ENCODE peak calls at places on chromosomes 3 and 15, in seven cellular contexts. Y is neural progenitor cell, N is fibroblast of lung, A is PC-3, V is lower lobe of right lung, S is BE2C, H is AG09309. E is an unnamed sample.

GRCh38 chr3:36817806-36818205 is 53.5 kb upstream of the DCLK3 start:
- DNase-seq in S (no peak), V (no peak), Y (no peak), H (no peak), A (no peak), N (no peak), E (no peak)

GRCh38 chr15:50707878-50708427 is 21.4 kb upstream of the TRPM7 start:
- DNase-seq in Y (no peak), A (no peak), N (no peak), V (no peak), H (no peak), S (no peak), E (no peak)

GRCh38 chr15:32867313-32867626 is 149.5 kb downstream of the GREM1 start:
- DNase-seq in A (peak), H (peak), S (no peak), Y (no peak), V (peak), N (peak), E (peak)

GRCh38 chr3:53102601-53103147 is 27.6 kb downstream of the RFT1 start:
- DNase-seq in V (no peak), Y (peak), A (no peak), S (no peak), N (no peak), H (no peak), E (no peak)

GRCh38 chr3:40173291-40173710 is 136.2 kb upstream of the EIF1B start:
- DNase-seq in S (no peak), H (no peak), Y (no peak), N (no peak), V (no peak), A (no peak), E (no peak)

GRCh38 chr3:30286007-30286669 is 320.3 kb upstream of the TGFBR2 start:
- DNase-seq in N (peak), Y (peak), A (peak), V (peak), S (peak), H (peak), E (peak)

GRCh38 chr3:195270350-195271115 is 426 bp downstream of the XXYLT1 start:
- DNase-seq in Y (peak), V (no peak), H (no peak), A (peak), N (peak), S (peak), E (peak)

GRCh38 chr15:74396445-74397238 is 29.2 kb upstream of the CYP11A1 start:
- DNase-seq in V (no peak), Y (no peak), H (no peak), S (no peak), N (peak), A (peak), E (peak)

GRCh38 chr3:25854635-25855034 is 64.7 kb downstream of the OXSM start:
- DNase-seq in S (no peak), Y (no peak), V (no peak), A (peak), N (peak), H (peak), E (peak)

GRCh38 chr15:79981861-79982455 is 11.0 kb upstream of the BCL2A1 start:
- DNase-seq in V (no peak), Y (no peak), S (no peak), A (no peak), H (no peak), N (no peak), E (no peak)

GRCh38 chr3:27560484-27561056 is 76.4 kb upstream of the SLC4A7 start:
- DNase-seq in Y (peak), N (no peak), A (no peak), H (no peak), V (no peak), S (no peak), E (no peak)

GRCh38 chr3:171283248-171284222 is 176.7 kb downstream of the TNIK start:
- DNase-seq in H (no peak), A (no peak), N (no peak), Y (no peak), S (no peak), V (no peak), E (no peak)

GRCh38 chr3:24595801-24596200 is 101.2 kb upstream of the THRB start:
- DNase-seq in S (no peak), N (peak), H (peak), Y (no peak), V (no peak), A (peak), E (no peak)

GRCh38 chr3:127100459-127101410 is 92.2 kb upstream of the PRR23E start:
- DNase-seq in A (no peak), Y (no peak), N (no peak), H (no peak), V (no peak), S (no peak), E (no peak)

GRCh38 chr15:60408438-60409105 is 10.8 kb upstream of the ANXA2 start:
- DNase-seq in S (no peak), N (peak), A (peak), V (no peak), H (no peak), Y (no peak), E (peak)

GRCh38 chr3:119206611-119207511 is 33.5 kb downstream of the UPK1B start:
- DNase-seq in S (no peak), N (no peak), H (no peak), Y (peak), A (peak), V (no peak), E (no peak)

GRCh38 chr3:78972617-78973301 is 795.0 kb downstream of the ROBO1 start:
- DNase-seq in S (no peak), Y (no peak), V (no peak), A (peak), H (no peak), N (no peak), E (no peak)

GRCh38 chr15:57671636-57672035 is 34.9 kb upstream of the POLR2M start:
- DNase-seq in N (no peak), Y (no peak), H (no peak), V (no peak), A (no peak), S (no peak), E (no peak)

GRCh38 chr3:156705761-156706631 is 31.6 kb downstream of the TIPARP start:
- DNase-seq in H (no peak), A (peak), S (no peak), N (no peak), V (no peak), Y (no peak), E (no peak)

GRCh38 chr15:44811347-44811746 is 75.0 kb downstream of the TRIM69 start:
- DNase-seq in Y (no peak), S (no peak), A (no peak), V (no peak), N (no peak), H (no peak), E (no peak)

GRCh38 chr15:48695088-48695834 is 49.8 kb upstream of the FBN1 start:
- DNase-seq in V (no peak), N (peak), H (peak), S (no peak), Y (no peak), A (peak), E (peak)

GRCh38 chr15:67066041-67067021 is 929 bp downstream of the SMAD3 start:
- DNase-seq in A (no peak), N (no peak), S (peak), Y (peak), V (no peak), H (no peak), E (no peak)

GRCh38 chr15:27514526-27514925 is 543.5 kb downstream of the GABRG3 start:
- DNase-seq in Y (no peak), H (no peak), N (no peak), A (peak), V (no peak), S (no peak), E (no peak)

GRCh38 chr15:74604983-74605809 is 10.4 kb upstream of the CLK3 start:
- DNase-seq in H (no peak), A (no peak), S (no peak), Y (no peak), N (no peak), V (no peak), E (no peak)

GRCh38 chr15:99618941-99619411 is 53.2 kb downstream of the MEF2A start:
- DNase-seq in A (peak), N (peak), Y (peak), S (no peak), V (no peak), H (no peak), E (peak)

GRCh38 chr15:40937762-40938529 is 8.8 kb downstream of the DLL4 start:
- DNase-seq in H (no peak), Y (no peak), A (peak), V (no peak), N (no peak), S (no peak), E (peak)

GRCh38 chr3:53163459-53164387 is 2.7 kb downstream of the PRKCD start:
- DNase-seq in A (no peak), Y (no peak), S (no peak), V (no peak), N (no peak), H (no peak), E (no peak)

GRCh38 chr15:92273732-92274131 is 119.9 kb upstream of the ST8SIA2 start:
- DNase-seq in S (peak), V (no peak), A (no peak), H (no peak), N (no peak), Y (no peak), E (no peak)

GRCh38 chr3:4983739-4984510 is 4.7 kb downstream of the BHLHE40 start:
- DNase-seq in N (peak), V (no peak), H (peak), S (no peak), Y (peak), A (peak), E (no peak)

GRCh38 chr3:183897606-183898384 is 13.1 kb upstream of the PARL start:
- DNase-seq in S (no peak), N (no peak), A (no peak), Y (no peak), V (no peak), H (no peak), E (no peak)

DNA sequence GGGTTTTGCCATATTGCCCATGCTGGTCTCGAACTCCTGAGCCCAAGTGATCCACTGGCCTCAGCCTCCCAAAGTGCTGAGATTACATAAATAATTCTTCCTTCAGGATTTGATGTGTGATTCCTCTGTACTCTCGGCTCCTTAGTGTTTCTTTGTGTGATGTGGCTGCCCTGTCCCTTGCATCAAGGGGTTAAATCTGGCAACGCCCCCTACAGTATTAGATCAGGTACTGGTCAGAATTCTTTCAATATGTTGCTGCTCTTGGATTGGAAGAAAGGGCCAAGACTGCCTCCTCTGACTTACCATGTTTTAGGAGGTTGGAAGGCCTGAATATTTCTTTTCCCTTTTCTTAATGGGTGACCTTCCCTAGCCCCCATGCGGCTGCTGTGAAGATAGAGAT is 390.6 kb upstream of the WNT5A start:
- DNase-seq in N (no peak), H (no peak), S (no peak), Y (peak), A (no peak), V (no peak), E (no peak)
- TF ChIP-seq CTCF in N (no peak), H (no peak), S (peak), Y (peak), A (no peak), V (no peak), E (peak)

DNA sequence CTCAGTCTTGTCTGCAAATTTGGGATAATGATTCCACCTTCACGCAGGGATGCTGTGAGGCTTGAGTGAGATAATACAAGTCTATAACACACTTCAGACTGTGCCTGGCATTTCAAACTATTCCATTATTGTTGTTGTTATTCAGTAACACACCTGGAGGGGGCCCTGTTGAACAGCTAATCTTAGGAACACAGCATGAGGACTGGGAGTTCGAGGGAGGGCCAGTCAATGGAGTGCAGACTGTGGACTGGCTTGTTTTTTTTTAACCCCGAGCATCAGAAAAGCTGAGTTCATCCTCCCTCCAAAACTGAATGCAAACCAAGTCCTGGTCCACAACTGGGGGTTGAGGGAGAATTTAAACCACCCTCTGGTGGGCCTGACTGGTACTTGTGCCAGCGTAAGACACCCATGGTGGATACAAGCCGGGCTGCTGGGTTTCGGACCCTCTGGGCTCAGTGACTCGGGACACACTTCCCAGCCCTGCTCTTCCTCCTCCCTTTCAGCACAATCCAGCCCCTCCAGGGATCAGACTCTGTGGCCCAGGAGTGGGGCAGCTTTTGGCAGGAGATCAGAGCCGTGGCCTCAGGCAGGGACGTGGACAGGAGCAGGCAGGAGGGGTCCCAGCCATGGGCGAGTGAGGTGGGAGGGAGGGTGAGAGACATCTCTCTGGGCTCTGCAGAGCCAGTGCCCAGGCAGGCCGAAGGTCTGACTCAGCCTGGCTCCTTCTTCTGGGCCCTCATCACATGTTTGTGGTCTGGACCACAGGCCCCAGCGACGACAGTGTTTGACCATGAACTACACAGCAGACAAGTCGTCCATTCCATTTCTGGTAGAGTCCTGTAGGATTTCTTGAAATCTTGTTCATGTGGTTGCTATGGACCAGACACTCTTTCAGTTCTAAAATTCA is 36.3 kb upstream of the MEX3B start:
- DNase-seq in A (peak), Y (peak), S (peak), V (no peak), H (peak), N (peak), E (peak)
- TF ChIP-seq CTCF in A (peak), Y (peak), S (peak), V (no peak), H (peak), N (peak), E (peak)

GRCh38 chr15:84814826-84815375 is 2.3 kb upstream of the ALPK3 start:
- DNase-seq in Y (no peak), A (no peak), S (no peak), N (no peak), H (no peak), V (no peak), E (no peak)

GRCh38 chr15:84817461-84818081 is 415 bp downstream of the ALPK3 start:
- DNase-seq in S (no peak), Y (peak), H (no peak), N (no peak), V (no peak), A (no peak), E (no peak)

GRCh38 chr15:84819291-84819768 is 2.2 kb downstream of the ALPK3 start:
- DNase-seq in S (peak), A (no peak), H (no peak), V (no peak), Y (peak), N (no peak), E (no peak)

GRCh38 chr15:84818221-84819131 is 1.3 kb downstream of the ALPK3 start:
- DNase-seq in V (no peak), N (peak), S (no peak), A (peak), Y (peak), H (no peak), E (no peak)

GRCh38 chr15:84816694-84817460 is at the start of gene ALPK3:
- DNase-seq in A (no peak), S (no peak), Y (peak), N (no peak), H (no peak), V (peak), E (no peak)
- TF ChIP-seq CTCF in A (no peak), S (no peak), Y (no peak), N (no peak), H (no peak), V (peak), E (no peak)

DNA sequence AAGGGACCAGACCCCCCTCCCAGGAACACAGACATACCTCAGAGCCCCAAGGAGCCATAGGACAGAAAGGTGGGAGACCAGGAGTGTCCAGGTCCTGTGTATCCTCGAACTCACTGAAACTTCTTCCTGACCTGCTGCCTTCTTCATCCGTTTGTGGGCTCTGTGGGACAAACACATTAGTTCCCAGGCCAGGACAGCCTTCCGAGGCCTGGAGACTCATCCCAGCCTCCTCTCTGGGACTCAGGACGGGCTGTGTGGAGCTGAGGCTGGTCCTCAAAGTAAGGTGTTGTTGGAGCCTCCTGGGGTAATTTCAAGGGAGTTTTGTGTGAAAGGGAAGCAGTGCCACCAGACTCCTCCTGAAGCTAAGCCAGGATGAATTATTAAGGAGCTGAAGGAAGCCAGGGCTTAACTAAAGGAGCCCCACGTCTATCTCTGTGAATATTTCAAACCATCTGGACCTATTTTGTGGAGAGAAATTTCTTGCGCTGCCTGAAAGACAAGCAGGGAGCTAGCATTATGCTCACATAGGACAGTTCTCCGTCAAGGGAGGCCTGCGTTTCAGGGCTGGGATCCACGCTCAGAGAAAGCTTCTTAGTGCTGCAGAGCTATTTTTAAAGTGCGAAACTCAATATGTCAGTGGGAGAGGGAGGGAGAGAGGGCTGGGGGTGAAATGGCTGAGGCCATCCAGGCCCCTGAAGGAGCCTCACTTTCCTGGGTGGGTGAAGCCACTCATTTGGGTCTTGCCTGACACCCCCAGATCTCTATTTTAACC is 29.8 kb upstream of the PLA2G4E start:
- DNase-seq in Y (no peak), V (no peak), A (no peak), S (no peak), H (no peak), N (no peak), E (no peak)
- TF ChIP-seq CTCF in Y (no peak), V (no peak), A (no peak), S (no peak), H (no peak), N (no peak), E (no peak)

GRCh38 chr3:58352624-58353023 is 19.9 kb downstream of the PXK start:
- DNase-seq in V (no peak), Y (no peak), H (no peak), S (no peak), N (no peak), A (no peak), E (no peak)

GRCh38 chr3:58355174-58355573 is 22.5 kb downstream of the PXK start:
- DNase-seq in V (no peak), H (no peak), S (no peak), A (no peak), N (no peak), Y (no peak), E (no peak)

GRCh38 chr3:58356054-58356453 is 23.4 kb downstream of the PXK start:
- DNase-seq in S (no peak), Y (no peak), H (no peak), A (no peak), V (peak), N (no peak), E (no peak)

GRCh38 chr3:58351920-58352319 is 19.2 kb downstream of the PXK start:
- DNase-seq in V (no peak), H (no peak), N (no peak), Y (peak), A (no peak), S (peak), E (no peak)

DNA sequence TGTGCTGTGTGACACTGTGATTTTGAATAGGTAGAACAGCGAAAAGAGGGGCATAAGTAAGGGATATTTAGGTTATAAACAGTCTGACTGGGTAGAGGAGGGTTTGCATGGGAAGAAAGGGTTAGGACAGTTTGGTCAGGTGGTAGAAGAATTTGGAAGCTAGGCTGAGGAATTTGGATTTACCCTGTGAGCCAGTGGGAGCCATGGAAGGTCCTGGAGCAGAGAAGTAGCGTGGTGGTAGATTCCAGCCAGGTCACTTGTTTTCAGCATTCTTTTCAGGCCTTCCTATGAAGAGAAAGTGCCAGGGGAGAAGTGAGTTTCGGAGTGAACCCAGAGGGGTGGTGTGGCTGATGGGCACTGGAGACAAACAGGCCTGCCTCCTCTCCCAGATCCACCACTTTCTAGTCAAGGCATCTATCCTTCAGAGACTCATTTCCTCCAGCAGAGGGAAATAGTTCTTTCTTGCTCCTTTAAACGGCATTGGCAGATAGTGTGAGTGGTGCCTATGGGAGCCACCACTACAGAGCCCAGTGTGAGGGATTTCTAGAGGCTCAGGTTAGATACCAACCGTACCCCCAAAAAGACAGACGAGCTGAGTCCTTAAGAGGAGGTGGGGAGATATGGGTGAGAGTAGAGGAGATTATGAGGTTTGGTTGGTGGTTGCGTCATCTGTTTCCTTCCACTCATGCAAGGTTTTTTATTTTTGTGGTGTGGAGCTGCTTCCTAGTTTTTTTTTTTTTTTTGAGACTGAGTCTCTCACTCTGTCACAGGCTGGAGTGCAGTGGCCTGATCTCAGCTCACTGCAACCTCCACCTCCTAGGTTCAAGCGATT is 21.2 kb downstream of the PXK start:
- DNase-seq in S (no peak), V (no peak), H (no peak), A (no peak), Y (no peak), N (no peak), E (no peak)
- TF ChIP-seq CTCF in S (no peak), V (no peak), H (no peak), A (no peak), Y (no peak), N (no peak), E (peak)

GRCh38 chr3:14988988-14989394 is 41.6 kb downstream of the NR2C2 start:
- DNase-seq in N (no peak), V (no peak), Y (peak), A (peak), H (no peak), S (no peak), E (no peak)
- TF ChIP-seq CTCF in N (no peak), V (no peak), Y (peak), A (no peak), H (no peak), S (peak), E (no peak)

E was measured in HFFc6.